ENCODE peak calls at places on chromosomes 11 and 22, in eight cellular contexts. One of them, this sample, is unnamed.

GRCh38 chr11:108223449-108224149 is 732 bp downstream of the ATM start:
- DNase-seq in HFF-Myc: no peak
- DNase-seq in heart right ventricle: no peak
- DNase-seq in right atrium auricular region: no peak
- DNase-seq in pancreas: no peak
- DNase-seq in fibroblast of villous mesenchyme: peak
- DNase-seq in endothelial cell: no peak
- DNase-seq in B cell: no peak
- DNase-seq in this sample: no peak

GRCh38 chr11:61168858-61169257 is 7.6 kb upstream of the VPS37C start:
- DNase-seq in HFF-Myc: no peak
- DNase-seq in heart right ventricle: no peak
- DNase-seq in right atrium auricular region: no peak
- DNase-seq in pancreas: no peak
- DNase-seq in fibroblast of villous mesenchyme: no peak
- DNase-seq in endothelial cell: no peak
- DNase-seq in B cell: no peak
- DNase-seq in this sample: no peak

GRCh38 chr11:108498046-108498815 is at the start of gene POGLUT3:
- DNase-seq in HFF-Myc: no peak
- DNase-seq in heart right ventricle: peak
- DNase-seq in right atrium auricular region: peak
- DNase-seq in pancreas: peak
- DNase-seq in fibroblast of villous mesenchyme: peak
- DNase-seq in endothelial cell: peak
- DNase-seq in B cell: peak
- DNase-seq in this sample: peak

GRCh38 chr11:216081-216974 is 8.8 kb downstream of the RIC8A start:
- DNase-seq in HFF-Myc: no peak
- DNase-seq in heart right ventricle: no peak
- DNase-seq in right atrium auricular region: no peak
- DNase-seq in pancreas: no peak
- DNase-seq in fibroblast of villous mesenchyme: no peak
- DNase-seq in endothelial cell: no peak
- DNase-seq in B cell: no peak
- DNase-seq in this sample: no peak

GRCh38 chr11:119892311-119892808 is 163.4 kb upstream of the NECTIN1 start:
- DNase-seq in HFF-Myc: no peak
- DNase-seq in heart right ventricle: peak
- DNase-seq in right atrium auricular region: no peak
- DNase-seq in pancreas: no peak
- DNase-seq in fibroblast of villous mesenchyme: no peak
- DNase-seq in endothelial cell: no peak
- DNase-seq in B cell: no peak
- DNase-seq in this sample: no peak

GRCh38 chr11:61832207-61832606 is 4.1 kb downstream of the FADS2 start:
- DNase-seq in HFF-Myc: no peak
- DNase-seq in heart right ventricle: no peak
- DNase-seq in right atrium auricular region: no peak
- DNase-seq in pancreas: no peak
- DNase-seq in fibroblast of villous mesenchyme: no peak
- DNase-seq in endothelial cell: no peak
- DNase-seq in B cell: no peak
- DNase-seq in this sample: no peak

GRCh38 chr11:3223932-3224729 is 5.5 kb upstream of the MRGPRG start:
- DNase-seq in HFF-Myc: no peak
- DNase-seq in heart right ventricle: no peak
- DNase-seq in right atrium auricular region: no peak
- DNase-seq in pancreas: no peak
- DNase-seq in fibroblast of villous mesenchyme: no peak
- DNase-seq in endothelial cell: no peak
- DNase-seq in B cell: no peak
- DNase-seq in this sample: peak

GRCh38 chr11:6614446-6614845 is 2.4 kb upstream of the TAF10 start:
- DNase-seq in HFF-Myc: no peak
- DNase-seq in heart right ventricle: no peak
- DNase-seq in right atrium auricular region: no peak
- DNase-seq in pancreas: no peak
- DNase-seq in fibroblast of villous mesenchyme: no peak
- DNase-seq in endothelial cell: no peak
- DNase-seq in B cell: peak
- DNase-seq in this sample: no peak

GRCh38 chr22:22349455-22349836 is 104.9 kb downstream of the VPREB1 start:
- DNase-seq in HFF-Myc: no peak
- DNase-seq in heart right ventricle: no peak
- DNase-seq in right atrium auricular region: no peak
- DNase-seq in pancreas: no peak
- DNase-seq in fibroblast of villous mesenchyme: no peak
- DNase-seq in endothelial cell: no peak
- DNase-seq in B cell: no peak
- DNase-seq in this sample: no peak

GRCh38 chr11:130522284-130522961 is 74.0 kb downstream of the ADAMTS15 start:
- DNase-seq in HFF-Myc: peak
- DNase-seq in heart right ventricle: peak
- DNase-seq in right atrium auricular region: peak
- DNase-seq in pancreas: peak
- DNase-seq in fibroblast of villous mesenchyme: peak
- DNase-seq in endothelial cell: no peak
- DNase-seq in B cell: no peak
- DNase-seq in this sample: no peak

GRCh38 chr22:40395607-40396006 is 25.2 kb downstream of the SGSM3 start:
- DNase-seq in HFF-Myc: no peak
- DNase-seq in heart right ventricle: no peak
- DNase-seq in right atrium auricular region: no peak
- DNase-seq in pancreas: no peak
- DNase-seq in fibroblast of villous mesenchyme: no peak
- DNase-seq in endothelial cell: no peak
- DNase-seq in B cell: no peak
- DNase-seq in this sample: no peak

GRCh38 chr11:2703487-2704141 is 3.8 kb upstream of the KCNQ1OT1 start:
- DNase-seq in HFF-Myc: no peak
- DNase-seq in heart right ventricle: no peak
- DNase-seq in right atrium auricular region: no peak
- DNase-seq in pancreas: no peak
- DNase-seq in fibroblast of villous mesenchyme: peak
- DNase-seq in endothelial cell: no peak
- DNase-seq in B cell: no peak
- DNase-seq in this sample: no peak

GRCh38 chr22:35470903-35471321 is 69.7 kb upstream of the RASD2 start:
- DNase-seq in HFF-Myc: no peak
- DNase-seq in heart right ventricle: no peak
- DNase-seq in right atrium auricular region: no peak
- DNase-seq in pancreas: no peak
- DNase-seq in fibroblast of villous mesenchyme: no peak
- DNase-seq in endothelial cell: no peak
- DNase-seq in B cell: no peak
- DNase-seq in this sample: no peak

GRCh38 chr22:24427500-24428164 is at the start of gene ADORA2A:
- DNase-seq in HFF-Myc: no peak
- DNase-seq in heart right ventricle: no peak
- DNase-seq in right atrium auricular region: no peak
- DNase-seq in pancreas: no peak
- DNase-seq in fibroblast of villous mesenchyme: no peak
- DNase-seq in endothelial cell: no peak
- DNase-seq in B cell: peak
- DNase-seq in this sample: peak

GRCh38 chr11:111694851-111695250 is 71.3 kb downstream of the PPP2R1B start:
- DNase-seq in HFF-Myc: no peak
- DNase-seq in heart right ventricle: no peak
- DNase-seq in right atrium auricular region: no peak
- DNase-seq in pancreas: no peak
- DNase-seq in fibroblast of villous mesenchyme: peak
- DNase-seq in endothelial cell: no peak
- DNase-seq in B cell: no peak
- DNase-seq in this sample: peak

GRCh38 chr11:103234974-103235373 is 125.7 kb downstream of the DYNC2H1 start:
- DNase-seq in HFF-Myc: peak
- DNase-seq in heart right ventricle: no peak
- DNase-seq in right atrium auricular region: no peak
- DNase-seq in pancreas: no peak
- DNase-seq in fibroblast of villous mesenchyme: peak
- DNase-seq in endothelial cell: no peak
- DNase-seq in B cell: no peak
- DNase-seq in this sample: no peak

GRCh38 chr11:1163911-1164735 is 6.4 kb downstream of the MUC5AC start:
- DNase-seq in HFF-Myc: no peak
- DNase-seq in heart right ventricle: no peak
- DNase-seq in right atrium auricular region: no peak
- DNase-seq in pancreas: no peak
- DNase-seq in fibroblast of villous mesenchyme: no peak
- DNase-seq in endothelial cell: no peak
- DNase-seq in B cell: no peak
- DNase-seq in this sample: peak

GRCh38 chr11:119320593-119321524 is 3.9 kb upstream of the MCAM start:
- DNase-seq in HFF-Myc: no peak
- DNase-seq in heart right ventricle: peak
- DNase-seq in right atrium auricular region: no peak
- DNase-seq in pancreas: no peak
- DNase-seq in fibroblast of villous mesenchyme: peak
- DNase-seq in endothelial cell: peak
- DNase-seq in B cell: peak
- DNase-seq in this sample: peak

GRCh38 chr22:24803064-24803542 is 2.9 kb upstream of the SGSM1 start:
- DNase-seq in HFF-Myc: peak
- DNase-seq in heart right ventricle: peak
- DNase-seq in right atrium auricular region: peak
- DNase-seq in pancreas: peak
- DNase-seq in fibroblast of villous mesenchyme: peak
- DNase-seq in endothelial cell: peak
- DNase-seq in B cell: peak
- DNase-seq in this sample: peak

GRCh38 chr22:19292262-19293230 is 1.0 kb upstream of the CLTCL1 start:
- DNase-seq in HFF-Myc: no peak
- DNase-seq in heart right ventricle: peak
- DNase-seq in right atrium auricular region: no peak
- DNase-seq in pancreas: peak
- DNase-seq in fibroblast of villous mesenchyme: peak
- DNase-seq in endothelial cell: no peak
- DNase-seq in B cell: peak
- DNase-seq in this sample: no peak

GRCh38 chr11:64865286-64866172 is 12.9 kb downstream of the EHD1 start:
- DNase-seq in HFF-Myc: no peak
- DNase-seq in heart right ventricle: no peak
- DNase-seq in right atrium auricular region: no peak
- DNase-seq in pancreas: no peak
- DNase-seq in fibroblast of villous mesenchyme: peak
- DNase-seq in endothelial cell: no peak
- DNase-seq in B cell: peak
- DNase-seq in this sample: peak
- TF ChIP-seq CTCF in HFF-Myc: no peak
- TF ChIP-seq CTCF in heart right ventricle: no peak
- TF ChIP-seq CTCF in right atrium auricular region: no peak
- TF ChIP-seq CTCF in pancreas: no peak
- TF ChIP-seq CTCF in fibroblast of villous mesenchyme: no peak
- TF ChIP-seq CTCF in endothelial cell: no peak
- TF ChIP-seq CTCF in B cell: no peak
- TF ChIP-seq CTCF in this sample: no peak

GRCh38 chr11:120928506-120929062 is 95.3 kb upstream of the TBCEL start:
- DNase-seq in HFF-Myc: no peak
- DNase-seq in heart right ventricle: no peak
- DNase-seq in right atrium auricular region: no peak
- DNase-seq in pancreas: no peak
- DNase-seq in fibroblast of villous mesenchyme: no peak
- DNase-seq in endothelial cell: no peak
- DNase-seq in B cell: no peak
- DNase-seq in this sample: no peak

GRCh38 chr11:120929090-120929489 is 94.8 kb upstream of the TBCEL start:
- DNase-seq in HFF-Myc: peak
- DNase-seq in heart right ventricle: no peak
- DNase-seq in right atrium auricular region: no peak
- DNase-seq in pancreas: no peak
- DNase-seq in fibroblast of villous mesenchyme: no peak
- DNase-seq in endothelial cell: no peak
- DNase-seq in B cell: no peak
- DNase-seq in this sample: no peak

GRCh38 chr11:120932305-120932905 is 91.5 kb upstream of the TBCEL start:
- DNase-seq in HFF-Myc: no peak
- DNase-seq in heart right ventricle: no peak
- DNase-seq in right atrium auricular region: no peak
- DNase-seq in pancreas: no peak
- DNase-seq in fibroblast of villous mesenchyme: no peak
- DNase-seq in endothelial cell: no peak
- DNase-seq in B cell: no peak
- DNase-seq in this sample: no peak

GRCh38 chr11:120931057-120931779 is 92.7 kb upstream of the TBCEL start:
- DNase-seq in HFF-Myc: no peak
- DNase-seq in heart right ventricle: no peak
- DNase-seq in right atrium auricular region: no peak
- DNase-seq in pancreas: no peak
- DNase-seq in fibroblast of villous mesenchyme: no peak
- DNase-seq in endothelial cell: no peak
- DNase-seq in B cell: no peak
- DNase-seq in this sample: no peak

GRCh38 chr11:120929664-120930154 is 94.2 kb upstream of the TBCEL start:
- DNase-seq in HFF-Myc: peak
- DNase-seq in heart right ventricle: peak
- DNase-seq in right atrium auricular region: no peak
- DNase-seq in pancreas: no peak
- DNase-seq in fibroblast of villous mesenchyme: peak
- DNase-seq in endothelial cell: peak
- DNase-seq in B cell: no peak
- DNase-seq in this sample: peak
- TF ChIP-seq CTCF in HFF-Myc: peak
- TF ChIP-seq CTCF in heart right ventricle: peak
- TF ChIP-seq CTCF in right atrium auricular region: peak
- TF ChIP-seq CTCF in pancreas: peak
- TF ChIP-seq CTCF in fibroblast of villous mesenchyme: peak
- TF ChIP-seq CTCF in endothelial cell: peak
- TF ChIP-seq CTCF in B cell: peak
- TF ChIP-seq CTCF in this sample: peak

DNA sequence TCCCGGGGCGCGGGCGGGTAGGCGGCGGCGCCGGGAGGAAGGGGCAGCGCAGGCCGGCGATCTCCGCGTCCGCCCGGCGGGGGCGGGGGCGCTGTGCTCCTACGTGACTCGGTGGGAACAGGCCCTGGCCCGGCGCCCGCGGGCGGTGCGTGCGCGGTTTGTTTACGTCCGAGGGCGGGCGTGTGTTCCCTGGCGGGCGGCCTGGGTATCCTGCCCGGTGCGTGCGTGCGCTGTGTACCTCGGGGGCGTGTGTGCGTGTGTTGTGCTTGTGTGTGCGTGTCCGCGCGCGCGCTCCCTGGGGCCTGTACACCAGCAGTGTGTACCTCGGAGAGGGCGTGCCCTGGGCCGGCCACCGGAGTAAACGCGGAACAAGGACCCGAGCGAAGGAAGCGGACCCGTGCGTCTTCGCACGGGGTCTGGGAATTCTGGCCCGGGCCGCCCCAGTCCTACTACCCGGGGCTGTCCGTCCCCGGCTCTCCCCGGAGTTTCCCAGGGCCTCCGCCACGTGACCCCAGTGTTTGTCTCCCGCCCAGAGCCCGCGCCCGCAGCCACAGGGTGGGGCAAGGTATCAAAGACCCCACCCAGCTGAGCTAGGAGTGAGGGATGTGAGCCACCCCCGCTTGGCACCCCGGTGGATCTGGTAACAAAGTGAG is 769 bp downstream of the MAFF start:
- DNase-seq in HFF-Myc: no peak
- DNase-seq in heart right ventricle: peak
- DNase-seq in right atrium auricular region: peak
- DNase-seq in pancreas: peak
- DNase-seq in fibroblast of villous mesenchyme: peak
- DNase-seq in endothelial cell: peak
- DNase-seq in B cell: peak
- DNase-seq in this sample: peak
- TF ChIP-seq CTCF in HFF-Myc: no peak
- TF ChIP-seq CTCF in heart right ventricle: peak
- TF ChIP-seq CTCF in right atrium auricular region: no peak
- TF ChIP-seq CTCF in pancreas: no peak
- TF ChIP-seq CTCF in fibroblast of villous mesenchyme: no peak
- TF ChIP-seq CTCF in endothelial cell: no peak
- TF ChIP-seq CTCF in B cell: no peak
- TF ChIP-seq CTCF in this sample: peak

GRCh38 chr11:69086152-69086551 is 37.4 kb downstream of the TPCN2 start:
- DNase-seq in HFF-Myc: no peak
- DNase-seq in heart right ventricle: no peak
- DNase-seq in right atrium auricular region: no peak
- DNase-seq in pancreas: no peak
- DNase-seq in fibroblast of villous mesenchyme: peak
- DNase-seq in endothelial cell: no peak
- DNase-seq in B cell: no peak
- DNase-seq in this sample: no peak
- TF ChIP-seq CTCF in HFF-Myc: peak
- TF ChIP-seq CTCF in heart right ventricle: no peak
- TF ChIP-seq CTCF in right atrium auricular region: no peak
- TF ChIP-seq CTCF in pancreas: no peak
- TF ChIP-seq CTCF in fibroblast of villous mesenchyme: no peak
- TF ChIP-seq CTCF in endothelial cell: no peak
- TF ChIP-seq CTCF in B cell: no peak
- TF ChIP-seq CTCF in this sample: no peak